ENCODE peak calls at places on chromosomes 2 and 18, in eight cellular contexts. I, S, C, J, R, G, L and X are unnamed samples.

GRCh38 chr2:74391209-74391579 is 11.1 kb upstream of the DCTN1 start:
- DNase-seq in I (no peak), S (no peak), C (no peak), J (peak; percentile 58), R (no peak), G (no peak), L (no peak), X (no peak)

GRCh38 chr18:63240541-63241316 is 78.8 kb downstream of the BCL2 start:
- DNase-seq in I (no peak), S (no peak), C (no peak), J (no peak), R (no peak), G (no peak), L (no peak), X (no peak)

GRCh38 chr2:203453858-203454451 is 81.1 kb downstream of the RAPH1 start:
- DNase-seq in I (no peak), S (no peak), C (no peak), J (peak; percentile 69), R (no peak), G (peak; percentile 13), L (no peak), X (no peak)

GRCh38 chr18:22183647-22184161 is 14.3 kb downstream of the GATA6 start:
- DNase-seq in I (no peak), S (no peak), C (no peak), J (no peak), R (no peak), G (no peak), L (no peak), X (no peak)

GRCh38 chr2:105787376-105788318 is 42.9 kb downstream of the NCK2 start:
- DNase-seq in I (no peak), S (no peak), C (no peak), J (no peak), R (no peak), G (no peak), L (no peak), X (no peak)

GRCh38 chr2:240529344-240529999 is 28.3 kb downstream of the ANKMY1 start:
- DNase-seq in I (no peak), S (no peak), C (no peak), J (no peak), R (no peak), G (no peak), L (peak; percentile 6), X (no peak)

GRCh38 chr2:181203412-181203811 is 223.0 kb downstream of the UBE2E3 start:
- DNase-seq in I (no peak), S (no peak), C (peak; percentile 74), J (peak; percentile 95), R (no peak), G (no peak), L (no peak), X (no peak)

GRCh38 chr18:48410095-48410920 is 1.1 kb upstream of the ZBTB7C start:
- DNase-seq in I (peak; percentile 73), S (peak; percentile 45), C (peak; percentile 17), J (peak; percentile 84), R (peak; percentile 94), G (peak; percentile 51), L (peak; percentile 41), X (no peak)

GRCh38 chr18:47898696-47899095 is 31.8 kb downstream of the SMAD2 start:
- DNase-seq in I (no peak), S (no peak), C (no peak), J (no peak), R (no peak), G (no peak), L (no peak), X (no peak)

GRCh38 chr2:218992196-218992595 is 1.0 kb downstream of the CRYBA2 start:
- DNase-seq in I (no peak), S (no peak), C (no peak), J (no peak), R (no peak), G (no peak), L (no peak), X (no peak)

GRCh38 chr2:238239552-238239871 is 326 bp downstream of the HES6 start:
- DNase-seq in I (no peak), S (no peak), C (no peak), J (no peak), R (no peak), G (no peak), L (no peak), X (peak; percentile 15)

GRCh38 chr2:190444954-190445353 is 36.8 kb downstream of the MFSD6 start:
- DNase-seq in I (no peak), S (no peak), C (no peak), J (no peak), R (no peak), G (no peak), L (no peak), X (no peak)

GRCh38 chr2:16425462-16426336 is 239.9 kb downstream of the CYRIA start:
- DNase-seq in I (no peak), S (no peak), C (no peak), J (no peak), R (peak; percentile 87), G (no peak), L (no peak), X (no peak)

GRCh38 chr2:44715671-44716077 is 225.8 kb upstream of the SIX3 start:
- DNase-seq in I (no peak), S (no peak), C (peak; percentile 17), J (peak; percentile 58), R (no peak), G (no peak), L (no peak), X (no peak)

GRCh38 chr2:30675758-30676157 is 131.5 kb downstream of the CAPN13 start:
- DNase-seq in I (no peak), S (no peak), C (no peak), J (no peak), R (no peak), G (no peak), L (no peak), X (no peak)

GRCh38 chr2:172021955-172022354 is 22.2 kb downstream of the METAP1D start:
- DNase-seq in I (no peak), S (no peak), C (no peak), J (peak; percentile 70), R (no peak), G (no peak), L (no peak), X (no peak)

GRCh38 chr2:224982910-224983688 is 59.2 kb downstream of the DOCK10 start:
- DNase-seq in I (no peak), S (peak; percentile 18), C (no peak), J (peak; percentile 92), R (peak; percentile 31), G (no peak), L (no peak), X (peak; percentile 49)

GRCh38 chr2:113156278-113157107 is 17.3 kb upstream of the PSD4 start:
- DNase-seq in I (no peak), S (no peak), C (no peak), J (no peak), R (no peak), G (no peak), L (no peak), X (no peak)

GRCh38 chr2:216713691-216714411 is 18.5 kb upstream of the IGFBP5 start:
- DNase-seq in I (no peak), S (no peak), C (peak; percentile 56), J (peak; percentile 95), R (no peak), G (no peak), L (no peak), X (no peak)

GRCh38 chr2:132437852-132438649 is 21.4 kb downstream of the GPR39 start:
- DNase-seq in I (no peak), S (no peak), C (no peak), J (no peak), R (no peak), G (no peak), L (no peak), X (no peak)

GRCh38 chr18:75533954-75534353 is 106.5 kb upstream of the SMIM21 start:
- DNase-seq in I (no peak), S (no peak), C (no peak), J (peak; percentile 19), R (no peak), G (no peak), L (no peak), X (no peak)

GRCh38 chr2:98445708-98446577 is 1.3 kb downstream of the INPP4A start:
- DNase-seq in I (no peak), S (no peak), C (no peak), J (peak; percentile 21), R (no peak), G (no peak), L (no peak), X (peak; percentile 49)

GRCh38 chr18:43965691-43966090 is 688.4 kb upstream of the SYT4 start:
- DNase-seq in I (no peak), S (no peak), C (no peak), J (no peak), R (no peak), G (no peak), L (no peak), X (no peak)

GRCh38 chr18:33156906-33157470 is 283.5 kb downstream of the CCDC178 start:
- DNase-seq in I (no peak), S (no peak), C (no peak), J (no peak), R (no peak), G (no peak), L (no peak), X (no peak)

GRCh38 chr2:23475036-23475435 is 90.1 kb downstream of the KLHL29 start:
- DNase-seq in I (no peak), S (no peak), C (no peak), J (no peak), R (no peak), G (no peak), L (no peak), X (no peak)

GRCh38 chr18:41870191-41870590 is 84.8 kb upstream of the PIK3C3 start:
- DNase-seq in I (no peak), S (no peak), C (no peak), J (no peak), R (no peak), G (no peak), L (no peak), X (no peak)

GRCh38 chr2:111155610-111156009 is 34.9 kb downstream of the BCL2L11 start:
- DNase-seq in I (no peak), S (no peak), C (no peak), J (no peak), R (no peak), G (no peak), L (no peak), X (no peak)

GRCh38 chr2:226333388-226333787 is 466.2 kb downstream of the IRS1 start:
- DNase-seq in I (no peak), S (no peak), C (no peak), J (no peak), R (no peak), G (no peak), L (no peak), X (no peak)

GRCh38 chr2:238361877-238362276 is 41.6 kb downstream of the TRAF3IP1 start:
- DNase-seq in I (no peak), S (no peak), C (no peak), J (no peak), R (no peak), G (no peak), L (no peak), X (no peak)

GRCh38 chr2:148531175-148532048 is 113.1 kb upstream of the EPC2 start:
- DNase-seq in I (no peak), S (no peak), C (no peak), J (no peak), R (no peak), G (no peak), L (no peak), X (no peak)

GRCh38 chr2:55718165-55719008 is 24.7 kb upstream of the PNPT1 start:
- DNase-seq in I (peak; percentile 79), S (peak; percentile 9), C (no peak), J (peak; percentile 74), R (peak; percentile 54), G (no peak), L (peak; percentile 41), X (peak; percentile 7)

GRCh38 chr2:222859786-222860726 is 780 bp upstream of the ACSL3 start:
- DNase-seq in I (no peak), S (no peak), C (no peak), J (peak; percentile 78), R (peak; percentile 68), G (no peak), L (no peak), X (no peak)

GRCh38 chr18:2002178-2002577 is 569.1 kb downstream of the METTL4 start:
- DNase-seq in I (no peak), S (no peak), C (no peak), J (no peak), R (no peak), G (no peak), L (no peak), X (no peak)

GRCh38 chr2:141557329-141558098 is 573.3 kb downstream of the LRP1B start:
- DNase-seq in I (no peak), S (no peak), C (peak; percentile 51), J (peak; percentile 90), R (no peak), G (peak; percentile 67), L (no peak), X (no peak)